ENCODE peak calls at places on chromosomes 16 and 17, in six cellular contexts. J, U, W, H, G and M are unnamed samples.

GRCh38 chr16:14628806-14629611 is 1.1 kb downstream of the PARN start:
- DNase-seq in J (no peak), U (no peak), W (no peak), H (no peak), G (no peak), M (no peak)

GRCh38 chr17:1082579-1082978 is 85.7 kb downstream of the TIMM22 start:
- DNase-seq in J (no peak), U (no peak), W (no peak), H (no peak), G (no peak), M (peak; percentile 74)

GRCh38 chr16:58472827-58473226 is 27.1 kb upstream of the NDRG4 start:
- DNase-seq in J (no peak), U (no peak), W (no peak), H (no peak), G (no peak), M (no peak)

GRCh38 chr16:12995721-12996372 is 94.4 kb downstream of the SHISA9 start:
- DNase-seq in J (no peak), U (no peak), W (no peak), H (no peak), G (no peak), M (no peak)

GRCh38 chr17:42562845-42563509 is 1.0 kb downstream of the COASY start:
- DNase-seq in J (no peak), U (peak; percentile 61), W (peak; percentile 54), H (no peak), G (peak; percentile 50), M (no peak)

GRCh38 chr16:15435216-15435864 is 952 bp downstream of the BMERB1 start:
- DNase-seq in J (no peak), U (peak; percentile 4), W (no peak), H (no peak), G (no peak), M (peak; percentile 2)

GRCh38 chr17:75404223-75404738 is 1.2 kb downstream of the GRB2 start:
- DNase-seq in J (peak; percentile 86), U (peak; percentile 88), W (peak; percentile 83), H (no peak), G (peak; percentile 51), M (peak; percentile 83)

GRCh38 chr17:63442549-63443035 is 3.5 kb downstream of the CYB561 start:
- DNase-seq in J (peak; percentile 35), U (peak; percentile 52), W (no peak), H (no peak), G (peak; percentile 31), M (no peak)

GRCh38 chr17:74859439-74860228 is at the start of gene GRIN2C:
- DNase-seq in J (no peak), U (no peak), W (no peak), H (no peak), G (peak; percentile 60), M (no peak)

GRCh38 chr17:49866882-49867413 is 19.1 kb upstream of the TAC4 start:
- DNase-seq in J (no peak), U (no peak), W (no peak), H (no peak), G (no peak), M (no peak)

GRCh38 chr17:57109393-57110151 is 24.5 kb downstream of the AKAP1 start:
- DNase-seq in J (peak; percentile 35), U (peak; percentile 41), W (no peak), H (no peak), G (no peak), M (no peak)

GRCh38 chr16:55035037-55035436 is 104.4 kb downstream of the IRX5 start:
- DNase-seq in J (peak; percentile 37), U (peak; percentile 74), W (peak; percentile 29), H (no peak), G (peak; percentile 63), M (no peak)

GRCh38 chr17:79325707-79326106 is 251.1 kb downstream of the ENGASE start:
- DNase-seq in J (no peak), U (peak; percentile 31), W (no peak), H (no peak), G (peak; percentile 51), M (no peak)

GRCh38 chr16:87822571-87822970 is 46.7 kb downstream of the SLC7A5 start:
- DNase-seq in J (no peak), U (no peak), W (no peak), H (no peak), G (no peak), M (no peak)

GRCh38 chr17:61402073-61402541 is 2.5 kb downstream of the TBX2 start:
- DNase-seq in J (no peak), U (no peak), W (no peak), H (no peak), G (no peak), M (no peak)

GRCh38 chr16:86680137-86680536 is 101.8 kb downstream of the FOXL1 start:
- DNase-seq in J (no peak), U (no peak), W (no peak), H (no peak), G (no peak), M (peak; percentile 96)

GRCh38 chr16:30997000-30997886 is 12.2 kb downstream of the HSD3B7 start:
- DNase-seq in J (peak; percentile 95), U (peak; percentile 82), W (peak; percentile 79), H (peak; percentile 51), G (peak; percentile 99), M (peak; percentile 37)

GRCh38 chr17:20234266-20234665 is 225.1 kb downstream of the SPECC1 start:
- DNase-seq in J (no peak), U (no peak), W (no peak), H (no peak), G (no peak), M (no peak)

GRCh38 chr17:75773121-75773807 is 8.3 kb upstream of the GALK1 start:
- DNase-seq in J (no peak), U (no peak), W (no peak), H (no peak), G (no peak), M (no peak)

GRCh38 chr16:6377956-6378355 is 954.7 kb upstream of the RBFOX1 start:
- DNase-seq in J (no peak), U (no peak), W (no peak), H (no peak), G (no peak), M (no peak)

GRCh38 chr16:47928008-47928407 is 227.8 kb downstream of the ABCC12 start:
- DNase-seq in J (peak; percentile 45), U (peak; percentile 37), W (peak; percentile 44), H (no peak), G (no peak), M (no peak)

DNA sequence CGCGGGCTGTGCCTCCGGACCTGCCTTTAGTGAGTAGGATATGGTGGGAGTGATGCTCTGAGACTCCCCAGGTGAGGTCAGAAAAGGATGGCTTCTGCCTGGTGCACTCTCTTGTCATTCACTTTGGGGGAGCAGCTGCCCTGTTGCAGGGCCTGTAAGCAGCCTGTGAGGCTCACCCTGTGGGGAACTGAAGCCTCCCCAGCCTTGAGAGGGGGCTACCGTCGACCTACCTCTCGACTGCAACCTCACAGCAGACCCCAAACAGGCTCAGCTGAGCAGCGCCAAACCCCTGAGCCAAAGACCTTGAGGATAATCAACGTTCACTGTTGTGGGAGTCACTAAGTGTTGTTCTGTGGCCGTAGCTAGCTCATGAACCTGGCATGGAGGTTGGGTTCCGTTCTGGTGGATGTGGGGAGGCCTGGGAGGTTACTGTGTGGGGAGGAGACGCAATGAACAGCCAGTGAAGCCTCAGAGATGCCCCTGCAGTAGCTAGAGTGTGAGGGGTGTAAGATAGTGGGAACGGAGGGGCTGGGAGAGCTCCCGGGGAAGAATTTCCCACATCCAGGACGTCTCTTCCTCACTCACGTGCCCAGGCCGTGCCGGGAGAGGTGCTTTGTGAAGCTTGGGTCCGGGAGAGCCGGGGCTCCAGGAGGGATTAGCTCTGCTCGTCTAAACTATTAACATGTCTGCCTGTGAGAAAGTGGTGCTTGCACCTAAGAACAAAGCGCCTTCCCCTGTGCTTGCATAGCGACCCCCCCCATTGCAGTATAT is 38.8 kb downstream of the METRNL start:
- DNase-seq in J (no peak), U (no peak), W (no peak), H (no peak), G (no peak), M (no peak)
- TF ChIP-seq MYC in J (no peak), U (no peak), W (no peak), H (no peak), G (no peak), M (no peak)

GRCh38 chr17:70017941-70018340 is 57.1 kb upstream of the KCNJ16 start:
- DNase-seq in J (no peak), U (no peak), W (no peak), H (no peak), G (no peak), M (no peak)

GRCh38 chr17:70022175-70022574 is 52.9 kb upstream of the KCNJ16 start:
- DNase-seq in J (no peak), U (no peak), W (no peak), H (no peak), G (no peak), M (peak; percentile 51)

GRCh38 chr17:70024253-70024652 is 50.8 kb upstream of the KCNJ16 start:
- DNase-seq in J (no peak), U (no peak), W (no peak), H (no peak), G (no peak), M (no peak)

GRCh38 chr17:70017112-70017511 is 57.9 kb upstream of the KCNJ16 start:
- DNase-seq in J (no peak), U (no peak), W (no peak), H (no peak), G (no peak), M (no peak)

GRCh38 chr17:70021726-70022125 is 53.3 kb upstream of the KCNJ16 start:
- DNase-seq in J (no peak), U (no peak), W (no peak), H (no peak), G (no peak), M (peak; percentile 30)
- H3K4me3 ChIP-seq in J (no peak overlapping the region), U (no peak overlapping the region), W (no peak overlapping the region), H (no peak overlapping the region), G (no peak overlapping the region), M (no peak overlapping the region)

GRCh38 chr17:69223809-69224208 is 4.8 kb downstream of the ABCA10 start:
- DNase-seq in J (no peak), U (no peak), W (peak; percentile 69), H (peak; percentile 33), G (no peak), M (peak; percentile 22)

GRCh38 chr17:69230939-69231338 is 2.3 kb upstream of the ABCA10 start:
- DNase-seq in J (no peak), U (no peak), W (no peak), H (no peak), G (no peak), M (no peak)

GRCh38 chr17:69222707-69223106 is 5.9 kb downstream of the ABCA10 start:
- DNase-seq in J (no peak), U (no peak), W (peak; percentile 14), H (no peak), G (no peak), M (no peak)

GRCh38 chr17:69228576-69228975 is at the start of gene ABCA10:
- DNase-seq in J (no peak), U (no peak), W (no peak), H (no peak), G (no peak), M (no peak)

GRCh38 chr17:69227536-69227935 is 1.1 kb downstream of the ABCA10 start:
- DNase-seq in J (no peak), U (peak; percentile 20), W (no peak), H (no peak), G (no peak), M (no peak)
- TF ChIP-seq POLR2A in J (no peak), U (no peak), W (no peak), H (no peak), G (no peak), M (no peak)

DNA sequence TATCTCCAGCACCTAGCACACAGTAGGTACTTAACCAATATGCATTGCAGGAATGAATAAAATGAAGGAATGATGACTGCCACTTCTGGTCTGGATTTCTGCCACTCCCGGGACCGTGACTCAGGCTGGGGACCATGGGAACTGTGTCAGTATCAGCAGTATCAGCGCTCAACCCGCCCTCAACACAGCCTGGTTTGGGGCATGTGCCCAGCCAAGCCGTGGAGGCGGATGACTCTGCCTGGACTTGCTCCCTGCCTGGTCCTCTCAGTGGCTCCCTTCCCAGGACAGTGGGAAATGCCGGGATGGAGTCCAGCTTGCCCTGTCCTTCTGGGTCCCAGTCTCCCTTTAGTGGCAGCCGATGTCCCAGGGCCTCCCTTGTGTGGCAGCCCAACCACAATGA is 55.1 kb downstream of the SRCIN1 start:
- DNase-seq in J (no peak), U (no peak), W (no peak), H (no peak), G (peak; percentile 71), M (no peak)
- TF ChIP-seq MYC in J (no peak), U (no peak), W (no peak), H (no peak), G (no peak), M (no peak)